ENCODE peak calls at places on chromosome 2, in ten cellular contexts. R is A549, J is spleen, T is breast epithelium, P is suprapubic skin, E is endothelial cell of umbilical vein, C is adrenal gland, S is tibial nerve, U is IMR-90, A is transverse colon. B is an unnamed sample.

GRCh38 chr2:164981217-164981990 is 26.1 kb upstream of the SLC38A11 start:
- DNase-seq in R (no peak), J (no peak), T (no peak), P (no peak), E (peak; percentile 46), C (no peak), S (no peak), U (peak; percentile 58), A (no peak), B (no peak)

GRCh38 chr2:84214455-84214854 is 244.6 kb downstream of the SUCLG1 start:
- DNase-seq in R (no peak), J (no peak), T (no peak), P (no peak), E (no peak), C (no peak), S (no peak), U (no peak), A (no peak), B (no peak)

GRCh38 chr2:27721335-27721734 is 50.2 kb upstream of the MRPL33 start:
- DNase-seq in R (no peak), J (no peak), T (no peak), P (no peak), E (no peak), C (peak; percentile 75), S (no peak), U (no peak), A (no peak), B (peak; percentile 67)

GRCh38 chr2:9799729-9800632 is 43.3 kb upstream of the TAF1B start:
- DNase-seq in R (peak; percentile 93), J (peak; percentile 95), T (peak; percentile 77), P (peak; percentile 94), E (peak; percentile 82), C (peak; percentile 92), S (peak; percentile 76), U (peak; percentile 69), A (peak; percentile 92), B (peak; percentile 81)

GRCh38 chr2:238727585-238728321 is 120.1 kb upstream of the TWIST2 start:
- DNase-seq in R (no peak), J (no peak), T (peak; percentile 49), P (peak; percentile 83), E (no peak), C (no peak), S (peak; percentile 39), U (peak; percentile 57), A (no peak), B (no peak)

GRCh38 chr2:239942090-239942489 is 83.1 kb downstream of the NDUFA10 start:
- DNase-seq in R (no peak), J (peak; percentile 71), T (no peak), P (peak; percentile 45), E (no peak), C (no peak), S (no peak), U (no peak), A (no peak), B (no peak)

GRCh38 chr2:136242687-136243277 is 124.8 kb upstream of the CXCR4 start:
- DNase-seq in R (no peak), J (peak; percentile 84), T (no peak), P (no peak), E (peak; percentile 33), C (no peak), S (no peak), U (no peak), A (peak; percentile 32), B (no peak)

GRCh38 chr2:9256570-9257043 is 50.0 kb downstream of the ASAP2 start:
- DNase-seq in R (no peak), J (no peak), T (no peak), P (no peak), E (peak; percentile 58), C (no peak), S (no peak), U (no peak), A (no peak), B (no peak)

GRCh38 chr2:104444392-104444791 is 409.5 kb upstream of the POU3F3 start:
- DNase-seq in R (no peak), J (no peak), T (no peak), P (no peak), E (no peak), C (no peak), S (no peak), U (no peak), A (no peak), B (no peak)

GRCh38 chr2:27326536-27326935 is 3.6 kb upstream of the MPV17 start:
- DNase-seq in R (no peak), J (no peak), T (no peak), P (no peak), E (no peak), C (no peak), S (no peak), U (no peak), A (no peak), B (no peak)

GRCh38 chr2:84969511-84970265 is 1.3 kb upstream of the KCMF1 start:
- DNase-seq in R (no peak), J (no peak), T (no peak), P (no peak), E (peak; percentile 55), C (no peak), S (no peak), U (peak; percentile 31), A (no peak), B (no peak)

GRCh38 chr2:28232267-28232666 is 160.4 kb upstream of the FOSL2 start:
- DNase-seq in R (no peak), J (no peak), T (no peak), P (no peak), E (no peak), C (no peak), S (no peak), U (no peak), A (no peak), B (no peak)

GRCh38 chr2:134461511-134461910 is 207.6 kb downstream of the MGAT5 start:
- DNase-seq in R (no peak), J (no peak), T (no peak), P (no peak), E (no peak), C (peak; percentile 38), S (no peak), U (peak; percentile 31), A (no peak), B (peak; percentile 47)

GRCh38 chr2:119431155-119431975 is at the start of gene TMEM37:
- DNase-seq in R (peak; percentile 56), J (peak; percentile 84), T (no peak), P (peak; percentile 78), E (peak; percentile 52), C (peak; percentile 84), S (no peak), U (peak; percentile 15), A (peak; percentile 84), B (peak; percentile 63)

GRCh38 chr2:174012347-174013309 is 47.5 kb upstream of the SP3 start:
- DNase-seq in R (no peak), J (peak; percentile 88), T (peak; percentile 68), P (peak; percentile 86), E (peak; percentile 31), C (peak; percentile 76), S (peak; percentile 57), U (no peak), A (peak; percentile 66), B (no peak)
- TF ChIP-seq POLR2A in R (no peak), J (no peak), T (peak; percentile 68), P (no peak), E (peak; percentile 32), C (no peak), S (no peak), U (no peak), A (peak; percentile 65), B (no peak)

GRCh38 chr2:157443795-157444642 is at the start of gene CYTIP:
- DNase-seq in R (no peak), J (peak; percentile 85), T (peak; percentile 24), P (no peak), E (no peak), C (peak; percentile 52), S (no peak), U (no peak), A (peak; percentile 65), B (no peak)
- TF ChIP-seq POLR2A in R (no peak), J (peak; percentile 92), T (no peak), P (no peak), E (no peak), C (no peak), S (no peak), U (no peak), A (peak; percentile 80), B (no peak)

GRCh38 chr2:24886640-24887324 is 33.3 kb downstream of the ADCY3 start:
- DNase-seq in R (no peak), J (peak; percentile 81), T (no peak), P (no peak), E (peak; percentile 85), C (no peak), S (no peak), U (peak; percentile 51), A (no peak), B (no peak)
- TF ChIP-seq POLR2A in R (no peak), J (no peak), T (no peak), P (no peak), E (no peak), C (no peak), S (no peak), U (no peak), A (no peak), B (no peak)

GRCh38 chr2:55420244-55420713 is 623 bp upstream of the CCDC88A start:
- DNase-seq in R (no peak), J (no peak), T (no peak), P (no peak), E (no peak), C (no peak), S (no peak), U (no peak), A (no peak), B (no peak)

GRCh38 chr2:55419236-55419513 is 481 bp downstream of the CCDC88A start:
- DNase-seq in R (peak; percentile 23), J (peak; percentile 74), T (no peak), P (no peak), E (no peak), C (no peak), S (no peak), U (peak; percentile 18), A (peak; percentile 24), B (no peak)

GRCh38 chr2:55420901-55421300 is 1.2 kb upstream of the CCDC88A start:
- DNase-seq in R (no peak), J (no peak), T (no peak), P (no peak), E (no peak), C (no peak), S (no peak), U (no peak), A (no peak), B (no peak)

GRCh38 chr2:55418512-55419235 is 982 bp downstream of the CCDC88A start:
- DNase-seq in R (no peak), J (no peak), T (no peak), P (no peak), E (peak; percentile 62), C (no peak), S (no peak), U (no peak), A (no peak), B (no peak)

DNA sequence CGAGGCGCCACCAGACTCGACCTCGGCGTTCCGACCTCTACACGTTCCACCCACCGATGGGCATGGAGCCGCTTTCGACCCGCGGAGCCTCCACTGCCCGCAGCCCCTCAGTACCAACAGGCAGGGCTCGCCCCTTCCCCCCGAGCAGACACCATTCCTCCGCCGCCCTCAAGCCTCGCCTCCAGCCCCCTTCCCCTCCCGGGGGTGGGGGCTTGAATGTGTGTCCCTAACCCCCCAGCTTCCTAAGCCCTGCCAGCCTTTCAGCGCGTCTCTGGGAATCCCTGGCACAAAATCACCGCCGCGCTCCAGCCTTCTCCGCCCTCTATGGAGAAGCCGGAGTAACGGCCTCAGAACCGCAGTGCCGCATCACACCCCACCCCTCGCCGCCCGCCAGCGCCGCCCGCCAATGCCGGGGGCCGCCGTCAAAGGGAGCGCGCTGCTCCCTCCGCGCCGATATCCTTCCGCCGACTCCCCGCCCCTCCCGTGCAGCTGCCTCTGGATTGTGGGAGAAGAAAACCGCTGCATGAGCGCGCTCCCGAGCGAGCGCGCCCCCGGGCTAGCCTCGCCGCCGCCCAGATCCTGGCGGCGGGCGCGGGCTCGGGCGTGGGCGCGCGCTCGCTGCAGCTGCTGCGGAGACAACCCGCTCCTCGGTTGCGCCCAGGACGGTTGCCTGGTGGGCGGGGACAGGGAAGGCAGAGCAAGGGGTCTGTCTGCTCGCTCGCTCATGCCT is at the start of gene CCDC88A:
- DNase-seq in R (peak; percentile 85), J (peak; percentile 96), T (peak; percentile 89), P (peak; percentile 97), E (peak; percentile 97), C (peak; percentile 98), S (peak; percentile 89), U (peak; percentile 97), A (peak; percentile 93), B (peak; percentile 77)
- TF ChIP-seq POLR2A in R (peak; percentile 94), J (peak; percentile 89), T (peak; percentile 51), P (no peak), E (peak; percentile 94), C (peak; percentile 92), S (peak; percentile 59), U (peak; percentile 93), A (peak; percentile 77), B (peak; percentile 85)